ENCODE peak calls at places on chromosomes 16 and 17, in seven cellular contexts. One of them, this sample, is unnamed.

GRCh38 chr16:11100239-11100750 is 155.7 kb downstream of the SOCS1 start:
- DNase-seq in central memory CD4-positive, alpha-beta T cell: no peak
- DNase-seq in MV-4-11: peak; percentile 44
- DNase-seq in AG08396: peak; percentile 74
- DNase-seq in NCI-H1930: no peak
- DNase-seq in neural crest cell: no peak
- DNase-seq in Right ventricle myocardium superior: peak; percentile 78
- DNase-seq in this sample: no peak

GRCh38 chr17:78599419-78599818 is 22.2 kb upstream of the DNAH17 start:
- DNase-seq in AG08396: no peak
- DNase-seq in Right ventricle myocardium superior: no peak
- DNase-seq in NCI-H1930: no peak
- DNase-seq in neural crest cell: no peak
- DNase-seq in MV-4-11: no peak
- DNase-seq in central memory CD4-positive, alpha-beta T cell: no peak
- DNase-seq in this sample: no peak

GRCh38 chr17:63540581-63540980 is 9.7 kb upstream of the DCAF7 start:
- DNase-seq in Right ventricle myocardium superior: no peak
- DNase-seq in neural crest cell: no peak
- DNase-seq in MV-4-11: no peak
- DNase-seq in central memory CD4-positive, alpha-beta T cell: no peak
- DNase-seq in NCI-H1930: no peak
- DNase-seq in AG08396: no peak
- DNase-seq in this sample: no peak

GRCh38 chr16:84196727-84197486 is 6.0 kb downstream of the ADAD2 start:
- DNase-seq in central memory CD4-positive, alpha-beta T cell: no peak
- DNase-seq in NCI-H1930: no peak
- DNase-seq in neural crest cell: no peak
- DNase-seq in MV-4-11: peak; percentile 63
- DNase-seq in AG08396: no peak
- DNase-seq in Right ventricle myocardium superior: no peak
- DNase-seq in this sample: no peak

GRCh38 chr16:22141746-22142145 is 20.6 kb upstream of the SDR42E2 start:
- DNase-seq in Right ventricle myocardium superior: no peak
- DNase-seq in AG08396: peak; percentile 59
- DNase-seq in central memory CD4-positive, alpha-beta T cell: no peak
- DNase-seq in MV-4-11: no peak
- DNase-seq in NCI-H1930: no peak
- DNase-seq in neural crest cell: no peak
- DNase-seq in this sample: no peak

GRCh38 chr17:42399948-42400843 is 12.0 kb upstream of the STAT3 start:
- DNase-seq in Right ventricle myocardium superior: no peak
- DNase-seq in NCI-H1930: no peak
- DNase-seq in neural crest cell: no peak
- DNase-seq in central memory CD4-positive, alpha-beta T cell: no peak
- DNase-seq in AG08396: no peak
- DNase-seq in MV-4-11: no peak
- DNase-seq in this sample: no peak

GRCh38 chr17:55155867-55156560 is 108.7 kb upstream of the HLF start:
- DNase-seq in neural crest cell: no peak
- DNase-seq in AG08396: no peak
- DNase-seq in Right ventricle myocardium superior: no peak
- DNase-seq in NCI-H1930: no peak
- DNase-seq in MV-4-11: no peak
- DNase-seq in central memory CD4-positive, alpha-beta T cell: no peak
- DNase-seq in this sample: peak; percentile 6

GRCh38 chr17:82348866-82349265 is 10.2 kb upstream of the TEX19 start:
- DNase-seq in MV-4-11: no peak
- DNase-seq in NCI-H1930: no peak
- DNase-seq in central memory CD4-positive, alpha-beta T cell: no peak
- DNase-seq in AG08396: no peak
- DNase-seq in Right ventricle myocardium superior: no peak
- DNase-seq in neural crest cell: no peak
- DNase-seq in this sample: no peak

GRCh38 chr17:1227917-1228751 is 42.1 kb upstream of the BHLHA9 start:
- DNase-seq in central memory CD4-positive, alpha-beta T cell: no peak
- DNase-seq in NCI-H1930: no peak
- DNase-seq in Right ventricle myocardium superior: peak; percentile 73
- DNase-seq in AG08396: no peak
- DNase-seq in MV-4-11: peak; percentile 49
- DNase-seq in neural crest cell: no peak
- DNase-seq in this sample: peak; percentile 57

GRCh38 chr16:31099860-31100638 is 5.5 kb upstream of the VKORC1 start:
- DNase-seq in central memory CD4-positive, alpha-beta T cell: no peak
- DNase-seq in neural crest cell: no peak
- DNase-seq in AG08396: no peak
- DNase-seq in Right ventricle myocardium superior: no peak
- DNase-seq in MV-4-11: no peak
- DNase-seq in NCI-H1930: no peak
- DNase-seq in this sample: no peak

GRCh38 chr17:2893422-2893914 is 97.2 kb downstream of the RAP1GAP2 start:
- DNase-seq in central memory CD4-positive, alpha-beta T cell: no peak
- DNase-seq in Right ventricle myocardium superior: no peak
- DNase-seq in neural crest cell: no peak
- DNase-seq in NCI-H1930: no peak
- DNase-seq in MV-4-11: no peak
- DNase-seq in AG08396: no peak
- DNase-seq in this sample: no peak

GRCh38 chr17:60577147-60577925 is 22.7 kb upstream of the PPM1D start:
- DNase-seq in Right ventricle myocardium superior: no peak
- DNase-seq in neural crest cell: no peak
- DNase-seq in NCI-H1930: no peak
- DNase-seq in MV-4-11: peak; percentile 65
- DNase-seq in central memory CD4-positive, alpha-beta T cell: no peak
- DNase-seq in AG08396: peak; percentile 47
- DNase-seq in this sample: no peak

GRCh38 chr16:84024854-84025253 is 17.7 kb downstream of the SLC38A8 start:
- DNase-seq in NCI-H1930: no peak
- DNase-seq in neural crest cell: no peak
- DNase-seq in AG08396: peak; percentile 73
- DNase-seq in Right ventricle myocardium superior: no peak
- DNase-seq in MV-4-11: no peak
- DNase-seq in central memory CD4-positive, alpha-beta T cell: no peak
- DNase-seq in this sample: no peak

GRCh38 chr17:1625507-1626080 is 3.0 kb downstream of the SLC43A2 start:
- DNase-seq in Right ventricle myocardium superior: no peak
- DNase-seq in AG08396: no peak
- DNase-seq in NCI-H1930: no peak
- DNase-seq in neural crest cell: no peak
- DNase-seq in central memory CD4-positive, alpha-beta T cell: no peak
- DNase-seq in MV-4-11: no peak
- DNase-seq in this sample: no peak

GRCh38 chr17:57338257-57338919 is 82.1 kb downstream of the MSI2 start:
- DNase-seq in NCI-H1930: no peak
- DNase-seq in central memory CD4-positive, alpha-beta T cell: no peak
- DNase-seq in Right ventricle myocardium superior: no peak
- DNase-seq in AG08396: no peak
- DNase-seq in neural crest cell: no peak
- DNase-seq in MV-4-11: peak; percentile 93
- DNase-seq in this sample: peak; percentile 42

GRCh38 chr17:70033165-70033564 is 41.9 kb upstream of the KCNJ16 start:
- DNase-seq in neural crest cell: no peak
- DNase-seq in central memory CD4-positive, alpha-beta T cell: no peak
- DNase-seq in AG08396: no peak
- DNase-seq in Right ventricle myocardium superior: no peak
- DNase-seq in NCI-H1930: no peak
- DNase-seq in MV-4-11: no peak
- DNase-seq in this sample: no peak

GRCh38 chr17:31013844-31014243 is 43.0 kb downstream of the RNF135 start:
- DNase-seq in MV-4-11: no peak
- DNase-seq in NCI-H1930: no peak
- DNase-seq in Right ventricle myocardium superior: no peak
- DNase-seq in central memory CD4-positive, alpha-beta T cell: no peak
- DNase-seq in neural crest cell: no peak
- DNase-seq in AG08396: no peak
- DNase-seq in this sample: no peak

GRCh38 chr17:30950669-30951399 is 20.0 kb upstream of the RNF135 start:
- DNase-seq in NCI-H1930: peak; percentile 29
- DNase-seq in MV-4-11: no peak
- DNase-seq in central memory CD4-positive, alpha-beta T cell: no peak
- DNase-seq in AG08396: peak; percentile 75
- DNase-seq in neural crest cell: no peak
- DNase-seq in Right ventricle myocardium superior: peak; percentile 81
- DNase-seq in this sample: no peak

GRCh38 chr16:47523342-47524006 is 62.3 kb downstream of the PHKB start:
- DNase-seq in AG08396: no peak
- DNase-seq in NCI-H1930: no peak
- DNase-seq in central memory CD4-positive, alpha-beta T cell: no peak
- DNase-seq in neural crest cell: no peak
- DNase-seq in MV-4-11: peak; percentile 73
- DNase-seq in Right ventricle myocardium superior: no peak
- DNase-seq in this sample: no peak

GRCh38 chr17:77444653-77445029 is 303.9 kb downstream of the SEC14L1 start:
- DNase-seq in Right ventricle myocardium superior: peak; percentile 77
- DNase-seq in AG08396: peak; percentile 63
- DNase-seq in central memory CD4-positive, alpha-beta T cell: no peak
- DNase-seq in NCI-H1930: no peak
- DNase-seq in neural crest cell: no peak
- DNase-seq in MV-4-11: peak; percentile 37
- DNase-seq in this sample: no peak

GRCh38 chr17:58086953-58087352 is 3.7 kb downstream of the DYNLL2 start:
- DNase-seq in MV-4-11: no peak
- DNase-seq in NCI-H1930: no peak
- DNase-seq in neural crest cell: no peak
- DNase-seq in Right ventricle myocardium superior: no peak
- DNase-seq in AG08396: no peak
- DNase-seq in central memory CD4-positive, alpha-beta T cell: no peak
- DNase-seq in this sample: no peak

GRCh38 chr16:35200662-35201061 is 1741.2 kb downstream of the TP53TG3F start:
- DNase-seq in neural crest cell: no peak
- DNase-seq in MV-4-11: no peak
- DNase-seq in Right ventricle myocardium superior: no peak
- DNase-seq in AG08396: no peak
- DNase-seq in central memory CD4-positive, alpha-beta T cell: no peak
- DNase-seq in NCI-H1930: no peak
- DNase-seq in this sample: no peak

GRCh38 chr16:2825049-2825742 is 4.9 kb upstream of the ZG16B start:
- DNase-seq in NCI-H1930: no peak
- DNase-seq in MV-4-11: no peak
- DNase-seq in central memory CD4-positive, alpha-beta T cell: no peak
- DNase-seq in neural crest cell: no peak
- DNase-seq in Right ventricle myocardium superior: peak; percentile 33
- DNase-seq in AG08396: no peak
- DNase-seq in this sample: no peak

GRCh38 chr16:19735074-19735867 is 17.2 kb downstream of the IQCK start:
- DNase-seq in AG08396: no peak
- DNase-seq in NCI-H1930: no peak
- DNase-seq in MV-4-11: no peak
- DNase-seq in Right ventricle myocardium superior: peak; percentile 60
- DNase-seq in central memory CD4-positive, alpha-beta T cell: no peak
- DNase-seq in neural crest cell: no peak
- DNase-seq in this sample: no peak

GRCh38 chr17:81342062-81342699 is 47.1 kb upstream of the SLC38A10 start:
- DNase-seq in Right ventricle myocardium superior: no peak
- DNase-seq in NCI-H1930: no peak
- DNase-seq in MV-4-11: peak; percentile 16
- DNase-seq in neural crest cell: no peak
- DNase-seq in central memory CD4-positive, alpha-beta T cell: no peak
- DNase-seq in AG08396: no peak
- DNase-seq in this sample: no peak

GRCh38 chr17:67431210-67432015 is 54.3 kb downstream of the PITPNC1 start:
- DNase-seq in central memory CD4-positive, alpha-beta T cell: no peak
- DNase-seq in AG08396: peak; percentile 59
- DNase-seq in NCI-H1930: no peak
- DNase-seq in neural crest cell: no peak
- DNase-seq in Right ventricle myocardium superior: no peak
- DNase-seq in MV-4-11: peak; percentile 89
- DNase-seq in this sample: no peak

GRCh38 chr16:35746281-35746962 is 2287.0 kb downstream of the TP53TG3F start:
- DNase-seq in Right ventricle myocardium superior: no peak
- DNase-seq in NCI-H1930: no peak
- DNase-seq in AG08396: no peak
- DNase-seq in neural crest cell: no peak
- DNase-seq in central memory CD4-positive, alpha-beta T cell: no peak
- DNase-seq in MV-4-11: no peak
- DNase-seq in this sample: no peak

GRCh38 chr16:80027007-80027965 is 426.7 kb upstream of the MAF start:
- DNase-seq in NCI-H1930: no peak
- DNase-seq in central memory CD4-positive, alpha-beta T cell: peak; percentile 44
- DNase-seq in neural crest cell: peak; percentile 12
- DNase-seq in MV-4-11: peak; percentile 80
- DNase-seq in AG08396: peak; percentile 17
- DNase-seq in Right ventricle myocardium superior: peak; percentile 64
- DNase-seq in this sample: no peak

GRCh38 chr17:51371732-51372151 is 111.4 kb downstream of the UTP18 start:
- DNase-seq in central memory CD4-positive, alpha-beta T cell: peak; percentile 45
- DNase-seq in Right ventricle myocardium superior: no peak
- DNase-seq in NCI-H1930: peak; percentile 49
- DNase-seq in AG08396: peak; percentile 65
- DNase-seq in MV-4-11: peak; percentile 81
- DNase-seq in neural crest cell: peak; percentile 51
- DNase-seq in this sample: peak; percentile 71

GRCh38 chr17:64506201-64506575 is at the start of gene DDX5:
- DNase-seq in Right ventricle myocardium superior: peak; percentile 98
- DNase-seq in MV-4-11: peak; percentile 97
- DNase-seq in neural crest cell: peak; percentile 94
- DNase-seq in AG08396: peak; percentile 96
- DNase-seq in NCI-H1930: peak; percentile 86
- DNase-seq in central memory CD4-positive, alpha-beta T cell: peak; percentile 97
- DNase-seq in this sample: peak; percentile 97

GRCh38 chr16:69798466-69798865 is 36.3 kb downstream of the WWP2 start:
- DNase-seq in neural crest cell: no peak
- DNase-seq in central memory CD4-positive, alpha-beta T cell: no peak
- DNase-seq in NCI-H1930: no peak
- DNase-seq in MV-4-11: no peak
- DNase-seq in Right ventricle myocardium superior: no peak
- DNase-seq in AG08396: peak; percentile 25
- DNase-seq in this sample: no peak

GRCh38 chr16:81810894-81811538 is 31.9 kb downstream of the PLCG2 start:
- DNase-seq in NCI-H1930: no peak
- DNase-seq in AG08396: no peak
- DNase-seq in Right ventricle myocardium superior: no peak
- DNase-seq in neural crest cell: no peak
- DNase-seq in central memory CD4-positive, alpha-beta T cell: no peak
- DNase-seq in MV-4-11: no peak
- DNase-seq in this sample: no peak

GRCh38 chr17:17401271-17401781 is 75.5 kb upstream of the MED9 start:
- DNase-seq in AG08396: no peak
- DNase-seq in MV-4-11: peak; percentile 44
- DNase-seq in central memory CD4-positive, alpha-beta T cell: no peak
- DNase-seq in neural crest cell: no peak
- DNase-seq in Right ventricle myocardium superior: peak; percentile 57
- DNase-seq in NCI-H1930: no peak
- DNase-seq in this sample: no peak

GRCh38 chr17:79915850-79916430 is 76.7 kb upstream of the CBX4 start:
- DNase-seq in AG08396: peak; percentile 71
- DNase-seq in neural crest cell: no peak
- DNase-seq in MV-4-11: peak; percentile 39
- DNase-seq in central memory CD4-positive, alpha-beta T cell: no peak
- DNase-seq in NCI-H1930: no peak
- DNase-seq in Right ventricle myocardium superior: no peak
- DNase-seq in this sample: no peak

GRCh38 chr16:85733839-85734170 is 17.1 kb downstream of the C16orf74 start:
- DNase-seq in MV-4-11: peak; percentile 88
- DNase-seq in neural crest cell: peak; percentile 48
- DNase-seq in NCI-H1930: no peak
- DNase-seq in central memory CD4-positive, alpha-beta T cell: no peak
- DNase-seq in Right ventricle myocardium superior: no peak
- DNase-seq in AG08396: no peak
- DNase-seq in this sample: peak; percentile 54

GRCh38 chr16:50354629-50355456 is 13.9 kb downstream of the BRD7 start:
- DNase-seq in AG08396: no peak
- DNase-seq in Right ventricle myocardium superior: no peak
- DNase-seq in NCI-H1930: no peak
- DNase-seq in MV-4-11: peak; percentile 13
- DNase-seq in neural crest cell: no peak
- DNase-seq in central memory CD4-positive, alpha-beta T cell: peak; percentile 44
- DNase-seq in this sample: no peak

GRCh38 chr16:180101-180920 is at the start of gene HBQ1:
- DNase-seq in Right ventricle myocardium superior: no peak
- DNase-seq in MV-4-11: no peak
- DNase-seq in AG08396: peak; percentile 83
- DNase-seq in NCI-H1930: peak; percentile 75
- DNase-seq in central memory CD4-positive, alpha-beta T cell: no peak
- DNase-seq in neural crest cell: peak; percentile 75
- DNase-seq in this sample: peak; percentile 54

GRCh38 chr17:81557276-81558114 is 5.3 kb upstream of the FAAP100 start:
- DNase-seq in AG08396: no peak
- DNase-seq in Right ventricle myocardium superior: no peak
- DNase-seq in NCI-H1930: no peak
- DNase-seq in neural crest cell: no peak
- DNase-seq in central memory CD4-positive, alpha-beta T cell: no peak
- DNase-seq in MV-4-11: no peak
- DNase-seq in this sample: no peak

This sample was measured in retina.